ENCODE peak calls at places on chromosomes 13 and 19, in nine cellular contexts. R, B, D, X, F, E, Y, T and O are unnamed samples.

GRCh38 chr13:99585609-99586008 is 84.3 kb downstream of the TM9SF2 start:
- DNase-seq in X (no peak), D (peak; percentile 19), F (no peak), E (no peak), B (no peak), T (no peak), R (no peak), Y (no peak), O (no peak)

GRCh38 chr13:45781553-45782326 is 69.8 kb downstream of the SIAH3 start:
- DNase-seq in X (peak; percentile 70), R (peak; percentile 90), E (no peak), B (no peak), T (no peak), D (peak; percentile 5), Y (peak; percentile 17), F (no peak), O (peak; percentile 2)

GRCh38 chr19:8387688-8388611 is 2.2 kb upstream of the RAB11B start:
- DNase-seq in R (no peak), B (no peak), E (no peak), Y (no peak), X (no peak), T (no peak), F (no peak), D (no peak), O (no peak)

GRCh38 chr19:8412783-8413592 is at the start of gene MARCHF2:
- DNase-seq in T (peak; percentile 82), B (peak; percentile 99), F (peak; percentile 96), D (peak; percentile 99), R (peak; percentile 99), E (peak; percentile 98), X (peak; percentile 98), Y (peak; percentile 82), O (peak; percentile 97)

GRCh38 chr19:38932425-38933179 is 1.9 kb downstream of the MRPS12 start:
- DNase-seq in B (no peak), D (peak; percentile 65), E (peak; percentile 17), F (no peak), R (no peak), T (no peak), Y (peak; percentile 28), X (peak; percentile 73), O (peak; percentile 50)

GRCh38 chr13:50714886-50715285 is 128.6 kb downstream of the DLEU7 start:
- DNase-seq in T (no peak), D (no peak), R (no peak), X (no peak), B (no peak), E (no peak), Y (no peak), F (no peak), O (no peak)

GRCh38 chr19:43639507-43640423 is at the start of gene CADM4:
- DNase-seq in R (peak; percentile 93), T (no peak), D (peak; percentile 17), E (no peak), X (no peak), B (peak; percentile 63), Y (no peak), F (peak; percentile 41), O (no peak)

GRCh38 chr19:42325896-42326771 is 699 bp downstream of the MEGF8 start:
- DNase-seq in Y (no peak), T (no peak), B (no peak), X (peak; percentile 72), R (peak; percentile 62), D (peak; percentile 51), E (no peak), F (no peak), O (no peak)

GRCh38 chr19:47158879-47159509 is 28.4 kb downstream of the SAE1 start:
- DNase-seq in Y (peak; percentile 73), F (no peak), E (no peak), T (no peak), B (no peak), D (peak; percentile 79), X (no peak), R (no peak), O (no peak)

GRCh38 chr19:48400018-48400742 is 6.7 kb downstream of the GRIN2D start:
- DNase-seq in T (no peak), F (no peak), B (peak; percentile 70), Y (peak; percentile 62), X (peak; percentile 73), R (peak; percentile 65), D (peak; percentile 95), E (peak; percentile 83), O (peak; percentile 57)

GRCh38 chr19:36604656-36605100 is 435 bp upstream of the ZNF382 start:
- DNase-seq in T (no peak), B (peak; percentile 77), F (no peak), D (peak; percentile 77), Y (peak; percentile 37), X (peak; percentile 88), E (peak; percentile 68), R (peak; percentile 81), O (peak; percentile 17)

GRCh38 chr13:28355822-28356371 is 139.0 kb downstream of the FLT1 start:
- DNase-seq in B (peak; percentile 60), D (peak; percentile 40), X (no peak), E (no peak), R (no peak), T (no peak), F (no peak), Y (peak; percentile 40), O (no peak)
- H2AFZ ChIP-seq in B (no peak overlapping the region), D (peak overlapping the region; percentile 22), X (no peak overlapping the region), E (no peak overlapping the region), R (no peak overlapping the region), T (no peak overlapping the region), F (no peak overlapping the region), Y (peak overlapping the region; percentile 48), O (no peak overlapping the region)

GRCh38 chr13:32381539-32381938 is 46.4 kb downstream of the N4BP2L1 start:
- DNase-seq in X (peak; percentile 49), D (peak; percentile 27), T (no peak), E (peak; percentile 21), B (peak; percentile 44), R (peak; percentile 9), F (peak; percentile 15), Y (peak; percentile 1), O (peak; percentile 4)
- H2AFZ ChIP-seq in X (no peak overlapping the region), D (no peak overlapping the region), T (no peak overlapping the region), E (no peak overlapping the region), B (no peak overlapping the region), R (no peak overlapping the region), F (peak overlapping the region; percentile 8), Y (peak overlapping the region; percentile 38), O (peak overlapping the region; percentile 32)

DNA sequence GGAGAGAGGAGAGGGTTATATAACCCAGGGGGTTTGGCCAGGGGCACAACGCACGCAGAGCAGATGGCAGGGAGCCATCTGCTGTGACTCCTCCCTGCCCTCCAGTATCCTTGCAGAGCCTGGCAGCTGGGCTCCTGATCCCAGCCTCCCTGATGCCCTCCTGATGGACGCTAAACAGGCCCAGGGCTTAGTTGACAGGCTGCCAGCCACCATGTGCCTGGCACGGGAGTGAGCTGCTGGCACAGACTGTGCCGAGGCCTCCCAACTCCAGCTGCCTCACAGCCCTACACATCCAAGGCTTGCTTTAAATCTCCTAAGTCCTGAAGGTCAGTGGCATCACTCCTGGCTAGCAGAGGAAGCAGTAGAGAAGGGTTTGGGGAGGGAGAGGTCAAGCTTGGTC is 16.7 kb downstream of the SYDE1 start:
- DNase-seq in Y (no peak), E (no peak), F (no peak), T (no peak), D (peak; percentile 40), B (no peak), R (peak; percentile 76), X (peak; percentile 1), O (no peak)
- H2AFZ ChIP-seq in Y (no peak overlapping the region), E (no peak overlapping the region), F (no peak overlapping the region), T (no peak overlapping the region), D (no peak overlapping the region), B (no peak overlapping the region), R (no peak overlapping the region), X (no peak overlapping the region), O (no peak overlapping the region)

GRCh38 chr19:49589391-49589790 is 1.6 kb upstream of the PRR12 start:
- DNase-seq in Y (no peak), R (no peak), B (no peak), X (no peak), T (no peak), E (no peak), D (no peak), F (no peak), O (no peak)

GRCh38 chr19:49590071-49590970 is 661 bp upstream of the PRR12 start:
- DNase-seq in D (peak; percentile 98), X (peak; percentile 100), B (peak; percentile 98), T (peak; percentile 93), R (peak; percentile 95), F (peak; percentile 97), Y (peak; percentile 91), E (peak; percentile 96), O (peak; percentile 96)

GRCh38 chr19:49592486-49593232 is 1.7 kb downstream of the PRR12 start:
- DNase-seq in T (no peak), B (peak; percentile 53), D (peak; percentile 52), Y (no peak), E (no peak), X (peak; percentile 86), F (no peak), R (no peak), O (no peak)

GRCh38 chr19:49591731-49592485 is 926 bp downstream of the PRR12 start:
- DNase-seq in D (peak; percentile 76), Y (no peak), E (peak; percentile 21), F (no peak), R (peak; percentile 62), T (no peak), B (peak; percentile 55), X (peak; percentile 86), O (peak; percentile 38)

DNA sequence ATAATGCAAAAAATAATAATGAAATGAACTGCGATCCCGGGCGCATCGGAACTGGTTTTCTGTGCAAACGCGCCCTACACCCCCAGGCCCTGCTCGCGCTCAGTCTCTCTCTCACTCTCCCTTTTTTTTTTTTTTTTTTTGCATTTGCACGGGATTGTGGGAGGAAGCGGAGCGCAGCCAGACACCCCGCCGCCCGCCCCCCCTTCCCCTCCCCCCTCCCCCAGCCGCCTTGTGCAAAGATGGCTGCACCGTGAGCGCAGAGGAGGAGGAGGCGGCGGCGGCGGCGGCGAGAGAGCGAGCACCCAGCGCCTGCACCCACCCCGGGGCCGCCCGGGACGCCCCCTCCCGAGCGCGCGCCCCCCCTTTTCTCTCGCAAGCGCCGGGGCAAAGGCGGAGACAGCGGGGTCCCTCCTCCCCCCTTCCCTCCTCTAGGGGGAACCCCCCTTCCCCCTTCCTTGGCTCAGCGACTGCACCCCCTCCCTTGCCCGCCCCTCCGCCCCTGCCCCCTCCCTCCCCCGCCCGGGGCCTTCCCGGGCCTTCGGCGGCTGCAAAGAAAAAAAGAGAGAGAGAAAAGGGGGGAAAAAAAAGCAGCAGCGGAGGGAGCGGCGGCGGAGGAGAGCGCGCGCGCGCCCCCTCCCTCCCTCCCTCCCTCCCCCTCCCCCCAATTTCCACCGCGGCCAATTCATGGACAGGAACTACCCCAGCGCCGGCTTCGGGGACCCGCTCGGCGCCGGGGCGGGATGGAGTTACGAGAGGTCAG is at the start of gene PRR12:
- DNase-seq in Y (peak; percentile 47), X (peak; percentile 97), B (peak; percentile 80), D (peak; percentile 84), F (peak; percentile 73), E (peak; percentile 26), T (no peak), R (peak; percentile 89), O (peak; percentile 63)
- H2AFZ ChIP-seq in Y (peak within 1 kb of the TSS; percentile 71), X (peak within 1 kb of the TSS; percentile 12), B (peak within 1 kb of the TSS; percentile 93), D (peak within 1 kb of the TSS; percentile 76), F (peak within 1 kb of the TSS; percentile 80), E (peak within 1 kb of the TSS; percentile 73), T (peak within 1 kb of the TSS; percentile 63), R (peak within 1 kb of the TSS; percentile 7), O (peak within 1 kb of the TSS; percentile 63)

GRCh38 chr13:86445584-86446140 is 646.4 kb upstream of the SLITRK6 start:
- DNase-seq in X (no peak), D (peak; percentile 5), Y (peak; percentile 42), F (no peak), E (no peak), T (no peak), B (no peak), R (no peak), O (peak; percentile 53)
- H2AFZ ChIP-seq in X (peak overlapping the region; percentile 51), D (no peak overlapping the region), Y (peak overlapping the region; percentile 38), F (peak overlapping the region; percentile 79), E (no peak overlapping the region), T (no peak overlapping the region), B (no peak overlapping the region), R (peak overlapping the region; percentile 58), O (no peak overlapping the region)

GRCh38 chr13:43071824-43072223 is 48.4 kb downstream of the DNAJC15 start:
- DNase-seq in E (no peak), Y (no peak), F (no peak), B (no peak), R (no peak), T (no peak), X (no peak), D (no peak), O (no peak)
- H2AFZ ChIP-seq in E (no peak overlapping the region), Y (no peak overlapping the region), F (no peak overlapping the region), B (no peak overlapping the region), R (no peak overlapping the region), T (no peak overlapping the region), X (no peak overlapping the region), D (no peak overlapping the region), O (no peak overlapping the region)